ENCODE peak calls at places on chromosomes 1 and 21, in four cellular contexts. J is IMR-90, I is Panc1, M is GM23338. B is an unnamed sample. For H3K36me3, the result is how much of the 10 kb centered on the place peaks cover.

GRCh38 chr1:93442276-93442675 is 5.6 kb upstream of the FNBP1L start:
- DNase-seq in J (no peak), I (no peak), M (peak), B (peak)

GRCh38 chr1:234961468-234962339 is 166.9 kb downstream of the TOMM20 start:
- DNase-seq in J (peak), I (no peak), M (no peak), B (peak)

GRCh38 chr1:98340511-98340910 is 321.0 kb upstream of the SNX7 start:
- DNase-seq in J (peak), I (no peak), M (no peak), B (no peak)

GRCh38 chr1:162070094-162070748 is 730 bp downstream of the NOS1AP start:
- DNase-seq in J (no peak), I (no peak), M (peak), B (no peak)

GRCh38 chr1:218164930-218165686 is 120.0 kb upstream of the RRP15 start:
- DNase-seq in J (no peak), I (no peak), M (peak), B (no peak)

GRCh38 chr1:91725961-91726704 is 159.8 kb downstream of the TGFBR3 start:
- DNase-seq in J (peak), I (no peak), M (no peak), B (peak)

GRCh38 chr1:40309374-40310128 is 7.5 kb downstream of the COL9A2 start:
- DNase-seq in J (no peak), I (no peak), M (no peak), B (no peak)

GRCh38 chr1:113223546-113223945 is 150.5 kb downstream of the LRIG2 start:
- DNase-seq in J (no peak), I (no peak), M (no peak), B (no peak)

GRCh38 chr1:47812848-47813508 is 184.2 kb downstream of the TRABD2B start:
- DNase-seq in J (no peak), I (no peak), M (no peak), B (no peak)

GRCh38 chr1:77263708-77264107 is 18.1 kb upstream of the AK5 start:
- DNase-seq in J (no peak), I (no peak), M (no peak), B (no peak)

GRCh38 chr1:184563308-184563707 is 176.5 kb downstream of the C1orf21 start:
- DNase-seq in J (peak), I (no peak), M (no peak), B (no peak)

GRCh38 chr1:149927535-149928387 is at the start of gene SF3B4:
- DNase-seq in J (peak), I (no peak), M (peak), B (peak)

GRCh38 chr1:173315296-173315695 is 108.2 kb upstream of the TNFSF4 start:
- DNase-seq in J (no peak), I (no peak), M (no peak), B (no peak)

GRCh38 chr1:2229032-2229920 is 1.2 kb downstream of the SKI start:
- DNase-seq in J (peak), I (no peak), M (peak), B (no peak)

GRCh38 chr1:54227091-54227602 is 27.2 kb downstream of the MRPL37 start:
- DNase-seq in J (peak), I (no peak), M (no peak), B (no peak)

GRCh38 chr1:12415239-12415543 is 185.4 kb downstream of the VPS13D start:
- DNase-seq in J (peak), I (no peak), M (no peak), B (no peak)

GRCh38 chr1:150024156-150024555 is 13.6 kb upstream of the OTUD7B start:
- DNase-seq in J (no peak), I (no peak), M (no peak), B (no peak)

GRCh38 chr21:45120975-45121374 is 46.6 kb downstream of the ADARB1 start:
- DNase-seq in J (no peak), I (no peak), M (no peak), B (no peak)

GRCh38 chr1:24207709-24208108 is 20.6 kb upstream of the IFNLR1 start:
- DNase-seq in J (no peak), I (no peak), M (no peak), B (no peak)

GRCh38 chr21:42654179-42654912 is 925 bp downstream of the PDE9A start:
- DNase-seq in J (no peak), I (no peak), M (peak), B (no peak)

GRCh38 chr1:58933599-58933926 is 149.7 kb upstream of the JUN start:
- DNase-seq in J (peak), I (no peak), M (no peak), B (no peak)

GRCh38 chr21:41583274-41583790 is 75.4 kb upstream of the TMPRSS2 start:
- DNase-seq in J (peak), I (peak), M (no peak), B (no peak)

GRCh38 chr1:147641291-147641690 is 29.0 kb downstream of the ACP6 start:
- DNase-seq in J (no peak), I (no peak), M (no peak), B (no peak)

GRCh38 chr1:150596976-150597375 is 17.6 kb upstream of the MCL1 start:
- DNase-seq in J (no peak), I (no peak), M (no peak), B (no peak)

GRCh38 chr1:169105434-169106094 is 926 bp upstream of the ATP1B1 start:
- DNase-seq in J (no peak), I (no peak), M (peak), B (no peak)

GRCh38 chr1:54305906-54306514 is 100.2 kb downstream of the SSBP3 start:
- DNase-seq in J (no peak), I (no peak), M (no peak), B (no peak)

GRCh38 chr1:180248731-180249681 is 18.9 kb downstream of the LHX4 start:
- DNase-seq in J (no peak), I (no peak), M (peak), B (no peak)

GRCh38 chr1:34918609-34919561 is 10.6 kb downstream of the DLGAP3 start:
- DNase-seq in J (no peak), I (no peak), M (peak), B (no peak)

DNA sequence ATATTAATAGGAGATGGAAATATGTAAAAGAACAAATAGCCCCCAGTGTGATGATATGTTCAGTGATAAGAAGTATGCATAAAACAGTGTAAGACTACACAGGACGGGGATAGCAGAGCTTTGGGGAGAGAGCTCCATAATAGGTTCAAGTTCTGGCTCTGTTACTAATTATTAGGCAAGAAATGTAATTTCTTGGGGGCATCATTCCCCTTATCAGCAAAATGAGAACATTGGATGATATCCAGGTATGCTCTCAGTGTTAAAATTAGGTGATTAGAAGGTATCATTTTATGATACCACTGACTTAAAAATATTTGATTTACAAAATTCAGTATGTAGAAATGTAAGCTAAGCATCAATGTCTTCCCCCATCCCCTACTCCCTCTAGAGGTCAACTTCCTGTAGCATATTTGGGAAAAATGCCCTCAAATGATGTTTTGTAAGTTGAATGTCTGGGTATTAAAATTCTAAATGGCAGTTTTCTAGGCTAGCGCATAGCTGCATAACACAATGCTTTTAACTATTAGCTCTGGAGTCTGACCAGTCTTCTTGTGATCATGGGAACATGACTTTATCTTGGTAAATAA is 585.7 kb upstream of the CAMK1G start:
- DNase-seq in J (no peak), I (no peak), M (peak), B (no peak)
- TF ChIP-seq CTCF in J (no peak), I (peak), M (peak), B (peak)

GRCh38 chr21:44079446-44079845 is 27.8 kb upstream of the PWP2 start:
- DNase-seq in J (no peak), I (no peak), M (no peak), B (no peak)
- H3K36me3 ChIP-seq in J (under half), I (under half), M (under half), B (under half)

DNA sequence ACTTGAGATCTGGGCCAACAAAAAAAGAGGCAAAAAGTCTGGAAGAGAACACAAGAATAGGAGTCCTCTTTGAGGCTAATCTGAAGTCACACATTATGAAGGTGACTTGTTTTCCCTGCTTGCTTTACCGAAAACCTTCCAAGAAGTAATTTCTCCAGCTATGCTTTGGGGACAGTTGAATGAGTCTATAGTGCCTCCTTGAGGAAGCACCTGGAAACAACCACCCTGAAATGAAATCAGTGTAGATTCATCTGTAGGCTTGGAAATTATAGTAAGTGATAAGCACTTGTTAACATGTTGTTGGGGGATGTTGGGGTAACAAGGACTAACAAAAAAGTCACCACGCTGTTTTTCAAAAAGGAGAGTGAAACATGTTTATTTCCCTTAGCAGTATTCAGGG is 23.4 kb upstream of the RPTN start:
- DNase-seq in J (no peak), I (no peak), M (peak), B (no peak)
- TF ChIP-seq CTCF in J (peak), I (peak), M (peak), B (peak)

DNA sequence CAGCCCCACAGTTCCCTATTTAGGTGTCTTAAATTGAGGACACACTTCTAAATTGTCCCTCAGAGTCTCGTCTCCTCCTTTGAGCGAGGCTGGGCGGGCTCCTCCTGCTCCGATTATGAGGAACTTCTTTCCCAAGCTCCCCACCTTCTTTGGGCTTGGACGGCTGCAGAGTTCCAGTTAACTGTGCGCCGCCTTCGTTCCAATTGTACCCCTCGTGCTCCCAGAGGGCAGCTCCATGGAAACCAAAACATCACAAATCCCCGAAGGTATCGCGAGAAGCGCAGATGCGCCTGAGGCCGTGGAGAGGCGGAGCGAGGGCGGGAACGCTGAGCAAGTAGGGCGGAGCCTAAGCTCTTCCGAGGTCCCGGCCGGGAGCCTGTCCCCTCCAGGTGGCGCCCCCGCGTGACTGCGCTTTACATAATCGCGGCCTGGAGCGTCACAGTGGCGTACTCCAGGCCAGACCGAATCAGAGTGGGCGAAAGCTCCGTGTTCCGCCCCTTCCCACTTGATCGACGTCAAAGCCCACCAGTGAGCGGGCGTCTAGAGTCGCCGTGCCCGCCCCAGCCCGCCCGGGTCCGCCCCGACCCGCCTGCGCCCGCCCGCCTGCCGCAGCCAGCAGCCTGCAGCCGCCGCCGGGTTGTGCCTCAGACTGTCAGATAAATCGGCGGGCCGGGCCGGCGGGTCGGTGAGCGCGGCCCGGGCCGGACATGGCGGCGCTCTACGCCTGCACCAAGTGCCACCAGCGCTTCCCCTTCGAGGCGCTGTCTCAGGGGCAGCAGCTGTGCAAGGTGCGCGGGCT is at the start of gene FAM76A:
- DNase-seq in J (peak), I (peak), M (peak), B (peak)
- H3K36me3 ChIP-seq in J (under half), I (under half), M (under half), B (under half)

GRCh38 chr1:7809742-7810141 is 25.7 kb downstream of the PER3 start:
- DNase-seq in J (no peak), I (no peak), M (no peak), B (no peak)

GRCh38 chr1:7805460-7805859 is 21.4 kb downstream of the PER3 start:
- DNase-seq in J (no peak), I (no peak), M (no peak), B (no peak)

GRCh38 chr1:7808253-7808844 is 24.3 kb downstream of the PER3 start:
- DNase-seq in J (peak), I (no peak), M (peak), B (no peak)

GRCh38 chr1:7813677-7814373 is 29.7 kb downstream of the PER3 start:
- DNase-seq in J (no peak), I (no peak), M (no peak), B (no peak)

GRCh38 chr1:7810395-7810794 is 26.3 kb downstream of the PER3 start:
- DNase-seq in J (peak), I (peak), M (no peak), B (no peak)
- TF ChIP-seq CTCF in J (no peak), I (no peak), M (no peak), B (no peak)

DNA sequence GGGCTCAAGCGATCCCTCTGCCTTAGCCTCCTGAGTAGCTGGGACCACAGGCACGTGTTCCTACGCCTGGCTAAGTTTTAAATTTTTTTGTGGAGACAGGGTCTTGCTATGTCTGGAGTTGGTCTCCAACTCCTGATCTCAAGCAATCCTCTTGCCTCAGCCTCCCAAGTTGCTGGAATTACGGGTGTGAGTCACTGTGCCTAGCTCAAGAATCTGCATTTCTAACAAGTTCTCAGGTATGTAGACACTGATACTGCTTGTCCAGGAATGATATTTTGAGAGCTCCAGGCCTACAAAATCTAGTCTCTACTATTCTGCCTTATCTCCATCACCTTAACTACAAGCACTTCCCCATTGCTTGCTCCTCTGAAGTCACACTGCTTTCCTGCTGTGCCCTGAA is 22.3 kb downstream of the ANGPTL7 start:
- DNase-seq in J (no peak), I (no peak), M (no peak), B (no peak)
- H3K36me3 ChIP-seq in J (half or more), I (under half), M (half or more), B (under half)

DNA sequence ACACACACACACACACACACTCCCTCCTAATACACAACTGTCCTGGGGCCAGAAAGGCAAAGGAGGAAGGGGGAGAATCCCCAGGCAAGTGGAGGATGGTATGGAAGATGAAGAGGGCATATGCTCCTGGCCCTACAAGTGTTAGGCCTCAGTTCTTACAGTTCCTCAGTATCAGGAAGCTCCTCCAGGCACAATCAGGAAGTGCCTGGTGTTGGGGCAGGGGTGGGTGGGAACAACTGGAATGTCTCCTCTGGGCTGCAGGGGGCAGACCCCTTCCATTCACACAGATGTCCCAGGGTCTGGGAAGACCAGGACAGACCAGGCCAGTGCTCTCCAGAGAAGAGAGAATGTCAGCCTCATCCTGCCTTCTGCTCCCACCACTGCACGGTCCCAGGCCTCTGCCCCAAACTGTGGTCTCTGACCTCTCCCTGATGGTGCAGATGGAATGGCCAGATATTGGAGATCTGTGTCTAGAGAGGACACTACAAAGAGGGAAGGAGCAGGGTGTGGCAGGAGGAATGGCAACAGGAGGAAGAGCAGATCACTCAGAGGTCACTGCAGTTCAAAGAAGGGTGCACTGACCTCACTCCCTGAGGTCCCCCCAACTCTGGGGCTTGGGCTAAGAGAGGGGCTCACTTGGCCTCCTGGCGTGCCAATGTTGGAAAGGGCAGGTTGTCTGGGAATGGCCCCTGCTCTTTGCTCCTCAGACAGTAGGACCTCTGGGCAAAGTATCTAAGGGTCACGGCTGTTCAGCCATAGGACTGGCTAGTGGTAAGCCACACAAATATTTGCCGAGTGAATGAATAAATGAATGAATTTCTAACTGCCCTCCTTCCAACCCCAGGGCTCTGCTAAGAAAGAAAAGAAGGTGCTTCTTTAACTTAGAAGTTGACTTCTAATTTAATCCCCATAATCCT is 2.5 kb upstream of the DENND2D start:
- DNase-seq in J (no peak), I (no peak), M (no peak), B (no peak)
- TF ChIP-seq CTCF in J (no peak), I (no peak), M (no peak), B (no peak)

GRCh38 chr1:167412072-167412471 is 106.3 kb downstream of the CD247 start:
- DNase-seq in J (no peak), I (no peak), M (no peak), B (no peak)

GRCh38 chr1:167416506-167416905 is 101.8 kb downstream of the CD247 start:
- DNase-seq in J (no peak), I (no peak), M (no peak), B (no peak)

GRCh38 chr1:167409183-167409582 is 109.1 kb downstream of the CD247 start:
- DNase-seq in J (no peak), I (no peak), M (peak), B (no peak)

GRCh38 chr1:167413328-167413727 is 105.0 kb downstream of the CD247 start:
- DNase-seq in J (no peak), I (no peak), M (no peak), B (no peak)

DNA sequence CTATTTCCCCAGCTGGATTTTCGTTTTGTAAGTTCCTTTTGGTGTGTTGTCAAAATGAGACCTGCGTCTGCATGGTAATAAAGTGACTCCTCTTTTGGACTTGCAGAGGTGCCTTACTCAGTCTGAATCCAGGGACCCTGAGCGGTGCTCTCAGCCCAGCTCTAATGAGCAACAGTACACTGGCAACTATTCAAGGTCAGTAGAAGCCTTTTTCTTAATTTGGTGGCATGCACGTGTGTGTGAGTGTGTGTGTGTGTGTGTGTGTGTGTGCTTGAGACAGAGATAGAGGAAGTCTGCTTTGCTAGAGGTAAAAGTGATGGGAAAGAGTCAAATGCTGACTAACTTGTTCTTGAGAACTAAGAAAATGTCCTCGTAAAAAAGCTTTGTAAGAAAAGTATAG is 105.4 kb downstream of the CD247 start:
- DNase-seq in J (no peak), I (no peak), M (no peak), B (no peak)
- H3K36me3 ChIP-seq in J (under half), I (under half), M (under half), B (under half)

DNA sequence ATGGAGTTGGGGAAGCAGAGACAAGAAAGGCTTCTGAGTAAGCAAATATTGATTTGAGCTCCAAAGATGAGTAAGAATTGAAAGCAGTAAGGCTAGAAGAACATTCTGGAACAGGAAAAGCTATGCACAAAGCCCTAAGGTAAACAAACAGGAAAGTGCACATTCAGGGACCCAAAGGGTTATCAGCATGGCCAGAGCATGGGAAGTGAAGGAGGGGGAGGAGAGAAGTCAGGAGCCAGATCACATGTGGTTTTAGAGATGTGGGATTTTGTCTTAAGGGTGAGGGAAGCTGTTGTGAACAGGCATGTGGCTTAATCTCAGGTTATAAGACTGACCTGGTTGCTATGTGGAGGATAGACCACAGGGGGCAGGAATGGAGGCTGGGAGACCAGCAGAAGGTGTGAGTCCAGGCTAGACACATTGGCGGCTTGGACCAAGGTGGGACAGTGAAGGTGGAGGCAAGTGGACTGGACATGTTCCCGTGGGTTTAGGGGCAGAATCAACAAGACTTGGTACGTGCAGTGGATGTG is 7.5 kb downstream of the CSF1 start:
- DNase-seq in J (no peak), I (no peak), M (peak), B (no peak)
- TF ChIP-seq CTCF in J (no peak), I (no peak), M (peak), B (no peak)

GRCh38 chr21:34227386-34227852 is 136.4 kb upstream of the KCNE2 start:
- DNase-seq in J (peak), I (no peak), M (no peak), B (no peak)
- H3K36me3 ChIP-seq in J (under half), I (under half), M (under half), B (under half)

B was measured in BJ.